ENCODE peak calls at places on chromosome 13, in ten cellular contexts. N is fibroblast of the aortic adventitia, L is astrocyte of the spinal cord, K is endothelial cell of umbilical vein, B is IMR-90, O is heart right ventricle, E is AG10803, S is Caco-2, V is adipocyte, U is BJ. G is an unnamed sample.

GRCh38 chr13:99087954-99088491 is 110.2 kb upstream of the DOCK9 start:
- DNase-seq in N (no peak), U (no peak), O (peak), L (no peak), S (peak), E (no peak), K (no peak), V (no peak), B (no peak), G (no peak)

GRCh38 chr13:40187836-40188591 is 478.4 kb downstream of the FOXO1 start:
- DNase-seq in S (no peak), L (peak), K (no peak), E (no peak), O (no peak), B (no peak), U (no peak), N (no peak), V (no peak), G (no peak)

GRCh38 chr13:79141082-79141481 is 265.0 kb downstream of the RBM26 start:
- DNase-seq in V (no peak), B (no peak), L (no peak), E (no peak), N (no peak), O (no peak), S (no peak), U (no peak), K (no peak), G (no peak)

GRCh38 chr13:79519252-79519651 is 38.3 kb downstream of the NDFIP2 start:
- DNase-seq in L (peak), S (no peak), N (peak), E (peak), V (no peak), B (peak), O (no peak), U (no peak), K (no peak), G (peak)

GRCh38 chr13:32940601-32941000 is 75.6 kb upstream of the KL start:
- DNase-seq in L (peak), E (peak), V (peak), N (peak), K (no peak), B (peak), U (no peak), S (no peak), O (peak), G (peak)

GRCh38 chr13:98584668-98585397 is 7.9 kb upstream of the STK24 start:
- DNase-seq in O (no peak), N (no peak), V (peak), B (no peak), E (peak), K (no peak), U (no peak), L (no peak), S (no peak), G (no peak)

GRCh38 chr13:35127466-35127865 is 185.4 kb downstream of the NBEA start:
- DNase-seq in S (no peak), B (no peak), E (no peak), L (no peak), N (no peak), U (no peak), K (no peak), V (no peak), O (no peak), G (no peak)

GRCh38 chr13:68439821-68440220 is 1209.7 kb upstream of the PCDH9 start:
- DNase-seq in E (no peak), B (no peak), S (no peak), U (no peak), O (no peak), L (peak), K (peak), N (no peak), V (peak), G (peak)

GRCh38 chr13:89832827-89833226 is 1514.7 kb upstream of the MIR17HG start:
- DNase-seq in O (no peak), K (no peak), B (peak), L (no peak), S (no peak), E (no peak), N (no peak), V (no peak), U (no peak), G (no peak)

GRCh38 chr13:99617474-99618255 is 116.4 kb downstream of the TM9SF2 start:
- DNase-seq in L (peak), V (peak), B (peak), E (peak), U (no peak), K (peak), S (no peak), N (peak), O (peak), G (peak)

GRCh38 chr13:113902536-113902935 is 38.7 kb upstream of the GAS6 start:
- DNase-seq in U (no peak), L (no peak), N (peak), E (no peak), K (no peak), B (peak), V (no peak), S (no peak), O (no peak), G (no peak)

GRCh38 chr13:65631078-65631477 is 1599.1 kb downstream of the PCDH9 start:
- DNase-seq in S (no peak), U (no peak), K (no peak), V (peak), L (peak), E (no peak), N (peak), B (peak), O (no peak), G (peak)

GRCh38 chr13:27034678-27035111 is 136.9 kb downstream of the USP12 start:
- DNase-seq in B (no peak), N (no peak), V (no peak), E (no peak), O (peak), S (no peak), K (no peak), L (no peak), U (no peak), G (no peak)

GRCh38 chr13:111549464-111549863 is 229.0 kb downstream of the TEX29 start:
- DNase-seq in U (no peak), S (no peak), L (no peak), K (no peak), B (no peak), N (no peak), O (no peak), E (no peak), V (no peak), G (no peak)

GRCh38 chr13:46051958-46052313 is 610 bp downstream of the ZC3H13 start:
- DNase-seq in L (no peak), O (no peak), V (no peak), U (no peak), S (no peak), E (no peak), K (peak), B (peak), N (peak), G (peak)

GRCh38 chr13:29081697-29082440 is 261.7 kb downstream of the MTUS2 start:
- DNase-seq in V (no peak), N (no peak), K (no peak), E (no peak), L (no peak), S (no peak), U (no peak), O (no peak), B (no peak), G (no peak)

GRCh38 chr13:33740134-33740538 is 77.8 kb upstream of the RFC3 start:
- DNase-seq in N (peak), S (no peak), L (peak), O (no peak), U (no peak), V (peak), K (peak), E (peak), B (peak), G (peak)

GRCh38 chr13:66513728-66514127 is 716.4 kb downstream of the PCDH9 start:
- DNase-seq in S (no peak), U (no peak), V (peak), K (peak), N (peak), O (no peak), B (peak), E (no peak), L (peak), G (no peak)

GRCh38 chr13:97967226-97967625 is 13.8 kb downstream of the IPO5 start:
- DNase-seq in E (no peak), L (no peak), O (no peak), K (no peak), V (no peak), U (no peak), N (no peak), B (no peak), S (no peak), G (no peak)

GRCh38 chr13:113369881-113370280 is 6.0 kb upstream of the GRTP1 start:
- DNase-seq in V (no peak), S (no peak), O (no peak), B (no peak), N (no peak), E (no peak), K (no peak), U (no peak), L (no peak), G (no peak)

GRCh38 chr13:105918842-105919741 is 616.4 kb downstream of the EFNB2 start:
- DNase-seq in V (peak), K (peak), U (no peak), S (peak), O (no peak), B (peak), N (peak), L (peak), E (peak), G (peak)

GRCh38 chr13:51771418-51772104 is 32.4 kb downstream of the DHRS12 start:
- DNase-seq in L (no peak), O (no peak), E (no peak), B (no peak), S (no peak), K (no peak), N (no peak), U (no peak), V (no peak), G (no peak)

GRCh38 chr13:86399572-86399971 is 600.4 kb upstream of the SLITRK6 start:
- DNase-seq in B (no peak), V (no peak), N (no peak), E (no peak), U (no peak), S (no peak), L (no peak), O (no peak), K (no peak), G (no peak)

GRCh38 chr13:40064723-40065122 is 409.3 kb downstream of the COG6 start:
- DNase-seq in K (peak), L (peak), B (peak), E (peak), N (peak), S (no peak), V (no peak), U (peak), O (no peak), G (peak)

GRCh38 chr13:112912726-112913440 is 56.1 kb upstream of the MCF2L start:
- DNase-seq in N (no peak), E (no peak), S (no peak), O (no peak), B (no peak), K (no peak), L (no peak), U (no peak), V (no peak), G (no peak)

GRCh38 chr13:67147257-67148218 is 82.6 kb downstream of the PCDH9 start:
- DNase-seq in U (peak), K (peak), N (peak), E (peak), S (no peak), O (peak), L (peak), V (peak), B (peak), G (peak)

GRCh38 chr13:40789275-40790231 is at the start of gene SLC25A15:
- DNase-seq in B (peak), S (peak), U (no peak), N (peak), K (peak), O (peak), V (peak), E (peak), L (peak), G (peak)

GRCh38 chr13:99816321-99816720 is 155.2 kb downstream of the ZIC5 start:
- DNase-seq in B (no peak), K (no peak), E (no peak), N (no peak), S (no peak), L (no peak), V (no peak), U (no peak), O (no peak), G (no peak)

GRCh38 chr13:102310691-102311432 is 91.0 kb downstream of the FGF14 start:
- DNase-seq in U (no peak), N (no peak), O (no peak), K (no peak), B (no peak), S (no peak), E (no peak), V (no peak), L (no peak), G (peak)

GRCh38 chr13:44972956-44973581 is 16.2 kb downstream of the NUFIP1 start:
- DNase-seq in B (peak), L (peak), O (no peak), E (peak), N (peak), U (no peak), V (peak), S (no peak), K (peak), G (peak)

GRCh38 chr13:44976949-44977583 is 12.2 kb downstream of the NUFIP1 start:
- DNase-seq in S (no peak), O (no peak), E (no peak), K (peak), B (no peak), L (no peak), N (no peak), V (no peak), U (no peak), G (no peak)

GRCh38 chr13:44971656-44972595 is 17.3 kb downstream of the NUFIP1 start:
- DNase-seq in B (peak), N (peak), S (no peak), K (no peak), L (no peak), V (peak), E (no peak), U (no peak), O (no peak), G (no peak)

GRCh38 chr13:44976196-44976595 is 13.1 kb downstream of the NUFIP1 start:
- DNase-seq in N (no peak), B (no peak), E (no peak), O (no peak), K (no peak), L (no peak), S (no peak), U (no peak), V (no peak), G (no peak)

GRCh38 chr13:44974056-44974798 is 15.0 kb downstream of the NUFIP1 start:
- DNase-seq in K (peak), E (peak), L (peak), O (peak), N (peak), U (no peak), B (peak), S (no peak), V (no peak), G (peak)
- H3K4me3 ChIP-seq in K (no peak), E (no peak), L (no peak), O (no peak), N (no peak), U (no peak), B (no peak), S (no peak), V (no peak), G (no peak)

DNA sequence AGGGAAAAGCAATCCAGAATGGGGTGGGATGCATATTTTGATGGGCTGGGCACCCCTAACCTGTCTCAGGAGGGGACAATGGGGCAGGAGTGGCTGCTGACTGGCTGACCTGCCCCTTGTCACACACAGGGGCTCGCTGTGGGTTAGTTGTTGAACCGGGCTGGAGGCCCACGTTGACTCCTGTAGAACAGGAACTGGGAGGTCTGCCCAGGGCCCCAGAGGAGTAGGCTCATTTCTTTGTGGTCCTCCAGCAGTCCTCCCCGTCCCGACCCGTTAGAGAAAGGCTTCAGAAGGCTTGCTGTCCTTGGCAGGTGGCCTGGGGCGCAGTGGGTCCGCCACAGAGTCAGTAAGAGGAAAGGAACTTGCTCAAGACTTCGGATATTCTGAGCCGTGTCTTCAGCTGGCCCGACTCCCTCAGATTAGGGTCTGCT is 70.1 kb downstream of the COL4A1 start:
- DNase-seq in V (no peak), S (no peak), O (peak), E (no peak), K (no peak), L (no peak), U (no peak), B (no peak), N (no peak), G (no peak)
- H3K4me3 ChIP-seq in V (no peak), S (no peak), O (no peak), E (no peak), K (no peak), L (no peak), U (no peak), B (no peak), N (no peak), G (no peak)

GRCh38 chr13:30726192-30726591 is 9.2 kb upstream of the ALOX5AP start:
- DNase-seq in B (no peak), E (no peak), S (no peak), V (no peak), O (no peak), U (no peak), K (no peak), N (no peak), L (no peak), G (no peak)
- H3K4me3 ChIP-seq in B (no peak), E (no peak), S (no peak), V (no peak), O (no peak), U (no peak), K (no peak), N (no peak), L (no peak), G (no peak)

GRCh38 chr13:94705081-94705751 is 7.1 kb downstream of the SOX21 start:
- DNase-seq in B (no peak), U (no peak), V (peak), O (no peak), E (no peak), N (no peak), L (no peak), S (no peak), K (no peak), G (no peak)
- H3K4me3 ChIP-seq in B (no peak), U (no peak), V (no peak), O (no peak), E (no peak), N (no peak), L (no peak), S (no peak), K (no peak), G (no peak)

GRCh38 chr13:30094015-30094533 is 213.3 kb downstream of the KATNAL1 start:
- DNase-seq in K (no peak), N (no peak), L (no peak), U (no peak), V (no peak), B (no peak), S (no peak), E (no peak), O (no peak), G (no peak)

GRCh38 chr13:30103161-30103858 is 204.0 kb downstream of the KATNAL1 start:
- DNase-seq in K (no peak), B (no peak), S (no peak), U (no peak), L (no peak), V (peak), O (no peak), E (no peak), N (no peak), G (no peak)

GRCh38 chr13:30097089-30097488 is 210.3 kb downstream of the KATNAL1 start:
- DNase-seq in K (no peak), L (no peak), O (no peak), B (no peak), V (no peak), E (no peak), U (no peak), S (no peak), N (no peak), G (no peak)

DNA sequence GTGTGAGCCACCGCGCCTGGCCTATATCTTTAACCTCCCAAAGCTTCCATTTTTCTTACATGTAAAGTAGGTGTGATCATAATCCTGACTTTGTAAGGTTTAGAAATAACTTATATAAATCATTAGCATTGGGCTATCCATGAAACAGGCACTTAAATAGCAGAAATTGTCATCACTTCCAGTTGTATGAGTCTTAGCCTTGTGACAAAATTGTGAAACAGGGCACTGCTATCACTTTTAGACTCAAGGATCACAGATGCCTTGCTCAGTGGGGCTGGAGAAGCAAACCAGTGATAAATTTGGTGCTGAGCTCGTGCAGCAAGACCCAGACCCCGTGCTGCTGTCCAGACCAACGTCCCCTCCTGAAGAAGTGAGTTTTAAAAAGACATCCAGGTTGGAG is 209.7 kb downstream of the KATNAL1 start:
- DNase-seq in S (no peak), V (no peak), E (no peak), N (no peak), O (no peak), U (no peak), L (no peak), K (no peak), B (no peak), G (no peak)
- H3K4me3 ChIP-seq in S (no peak), V (no peak), E (no peak), N (no peak), O (no peak), U (no peak), L (no peak), K (no peak), B (no peak), G (no peak)

DNA sequence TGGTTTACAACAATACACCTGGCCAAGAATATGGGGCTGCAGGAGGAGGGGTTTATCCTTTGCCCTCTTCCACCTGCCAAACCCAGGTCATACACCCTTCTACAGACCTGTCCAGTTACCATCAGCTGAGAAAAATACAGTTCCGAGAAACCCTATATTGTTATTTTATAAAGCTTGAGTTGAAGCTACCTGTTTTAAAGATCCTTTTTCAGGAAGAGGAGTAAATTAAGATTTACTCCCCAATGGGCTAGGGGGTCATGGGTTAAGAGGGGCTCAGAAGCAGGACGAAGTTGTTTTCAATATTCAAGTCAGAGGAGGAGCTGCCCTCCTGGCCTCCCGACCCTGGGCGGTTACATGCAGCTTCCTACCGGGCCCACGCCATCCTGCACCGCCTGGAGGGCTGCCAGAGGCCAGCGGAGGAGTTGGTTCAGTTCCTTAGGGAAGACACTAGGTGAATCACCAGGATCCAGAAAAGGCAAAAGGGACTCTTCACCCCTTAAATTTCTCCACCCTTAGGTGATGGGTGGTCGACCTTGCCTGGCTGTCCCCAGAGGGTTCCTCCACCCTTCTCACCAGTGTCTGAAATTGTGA is 1.3 kb downstream of the GJB2 start:
- DNase-seq in E (no peak), U (no peak), S (no peak), O (no peak), K (no peak), L (no peak), V (no peak), B (no peak), N (no peak), G (peak)
- H3K4me3 ChIP-seq in E (no peak), U (no peak), S (peak), O (no peak), K (no peak), L (peak), V (no peak), B (no peak), N (no peak), G (peak)

GRCh38 chr13:74288361-74288911 is 154.2 kb upstream of the KLF12 start:
- DNase-seq in B (no peak), V (no peak), O (peak), K (peak), L (peak), S (no peak), E (no peak), U (no peak), N (no peak), G (no peak)
- H3K4me3 ChIP-seq in B (no peak), V (peak), O (peak), K (no peak), L (peak), S (no peak), E (peak), U (no peak), N (peak), G (no peak)